ENCODE peak calls at places on chromosomes 2 and 18, in ten cellular contexts. One of them, this sample, is unnamed.

GRCh38 chr2:128362889-128363228 is 44.2 kb upstream of the HS6ST1 start:
- DNase-seq in AG08396: peak; percentile 87
- DNase-seq in stimulated activated naive B cell treated with anti-CD40 and anti-IgM and Interleukin-4, amounts not matched to agents 10 μg/mL and 1 μg/mL and 100 μg/mL, for 72 hours: no peak
- DNase-seq in stimulated activated CD4-positive, alpha-beta T cell treated with anti-CD3 and anti-CD28 coated beads, Interleukin-1b, Interleukin-23, amount 100 ng/mL, for 24 hours: no peak
- DNase-seq in CD8-positive, alpha-beta memory T cell: no peak
- DNase-seq in H9: peak; percentile 91
- DNase-seq in activated CD4-positive, alpha-beta T cell treated with anti-CD3 and anti-CD28 coated beads, Interleukin-2, amount 50 U/mL, for 24 hours: no peak
- DNase-seq in MG63: peak; percentile 69
- DNase-seq in activated T-cell treated with anti-CD3 and anti-CD28 coated beads, Interleukin-2, amount 50 U/mL, for 72 hours: no peak
- DNase-seq in endodermal cell: peak; percentile 94
- DNase-seq in this sample: peak; percentile 70

GRCh38 chr2:149743842-149744468 is 156.4 kb upstream of the MMADHC start:
- DNase-seq in AG08396: peak; percentile 68
- DNase-seq in stimulated activated naive B cell treated with anti-CD40 and anti-IgM and Interleukin-4, amounts not matched to agents 10 μg/mL and 1 μg/mL and 100 μg/mL, for 72 hours: no peak
- DNase-seq in stimulated activated CD4-positive, alpha-beta T cell treated with anti-CD3 and anti-CD28 coated beads, Interleukin-1b, Interleukin-23, amount 100 ng/mL, for 24 hours: no peak
- DNase-seq in CD8-positive, alpha-beta memory T cell: no peak
- DNase-seq in H9: no peak
- DNase-seq in activated CD4-positive, alpha-beta T cell treated with anti-CD3 and anti-CD28 coated beads, Interleukin-2, amount 50 U/mL, for 24 hours: no peak
- DNase-seq in MG63: no peak
- DNase-seq in activated T-cell treated with anti-CD3 and anti-CD28 coated beads, Interleukin-2, amount 50 U/mL, for 72 hours: no peak
- DNase-seq in endodermal cell: no peak
- DNase-seq in this sample: no peak

GRCh38 chr2:26550276-26551015 is 72.5 kb upstream of the OTOF start:
- DNase-seq in AG08396: no peak
- DNase-seq in stimulated activated naive B cell treated with anti-CD40 and anti-IgM and Interleukin-4, amounts not matched to agents 10 μg/mL and 1 μg/mL and 100 μg/mL, for 72 hours: no peak
- DNase-seq in stimulated activated CD4-positive, alpha-beta T cell treated with anti-CD3 and anti-CD28 coated beads, Interleukin-1b, Interleukin-23, amount 100 ng/mL, for 24 hours: no peak
- DNase-seq in CD8-positive, alpha-beta memory T cell: no peak
- DNase-seq in H9: no peak
- DNase-seq in activated CD4-positive, alpha-beta T cell treated with anti-CD3 and anti-CD28 coated beads, Interleukin-2, amount 50 U/mL, for 24 hours: no peak
- DNase-seq in MG63: no peak
- DNase-seq in activated T-cell treated with anti-CD3 and anti-CD28 coated beads, Interleukin-2, amount 50 U/mL, for 72 hours: no peak
- DNase-seq in endodermal cell: peak; percentile 35
- DNase-seq in this sample: no peak

GRCh38 chr2:62197609-62198236 is 1.8 kb downstream of the B3GNT2 start:
- DNase-seq in AG08396: peak; percentile 50
- DNase-seq in stimulated activated naive B cell treated with anti-CD40 and anti-IgM and Interleukin-4, amounts not matched to agents 10 μg/mL and 1 μg/mL and 100 μg/mL, for 72 hours: no peak
- DNase-seq in stimulated activated CD4-positive, alpha-beta T cell treated with anti-CD3 and anti-CD28 coated beads, Interleukin-1b, Interleukin-23, amount 100 ng/mL, for 24 hours: no peak
- DNase-seq in CD8-positive, alpha-beta memory T cell: no peak
- DNase-seq in H9: no peak
- DNase-seq in activated CD4-positive, alpha-beta T cell treated with anti-CD3 and anti-CD28 coated beads, Interleukin-2, amount 50 U/mL, for 24 hours: no peak
- DNase-seq in MG63: peak; percentile 27
- DNase-seq in activated T-cell treated with anti-CD3 and anti-CD28 coated beads, Interleukin-2, amount 50 U/mL, for 72 hours: peak; percentile 46
- DNase-seq in endodermal cell: peak; percentile 81
- DNase-seq in this sample: no peak

GRCh38 chr18:79742076-79742475 is 55.7 kb upstream of the KCNG2 start:
- DNase-seq in AG08396: no peak
- DNase-seq in stimulated activated naive B cell treated with anti-CD40 and anti-IgM and Interleukin-4, amounts not matched to agents 10 μg/mL and 1 μg/mL and 100 μg/mL, for 72 hours: no peak
- DNase-seq in stimulated activated CD4-positive, alpha-beta T cell treated with anti-CD3 and anti-CD28 coated beads, Interleukin-1b, Interleukin-23, amount 100 ng/mL, for 24 hours: no peak
- DNase-seq in CD8-positive, alpha-beta memory T cell: no peak
- DNase-seq in H9: no peak
- DNase-seq in activated CD4-positive, alpha-beta T cell treated with anti-CD3 and anti-CD28 coated beads, Interleukin-2, amount 50 U/mL, for 24 hours: no peak
- DNase-seq in MG63: no peak
- DNase-seq in activated T-cell treated with anti-CD3 and anti-CD28 coated beads, Interleukin-2, amount 50 U/mL, for 72 hours: no peak
- DNase-seq in endodermal cell: no peak
- DNase-seq in this sample: no peak

GRCh38 chr2:162058973-162059668 is 14.9 kb downstream of the DPP4 start:
- DNase-seq in AG08396: no peak
- DNase-seq in stimulated activated naive B cell treated with anti-CD40 and anti-IgM and Interleukin-4, amounts not matched to agents 10 μg/mL and 1 μg/mL and 100 μg/mL, for 72 hours: no peak
- DNase-seq in stimulated activated CD4-positive, alpha-beta T cell treated with anti-CD3 and anti-CD28 coated beads, Interleukin-1b, Interleukin-23, amount 100 ng/mL, for 24 hours: no peak
- DNase-seq in CD8-positive, alpha-beta memory T cell: no peak
- DNase-seq in H9: no peak
- DNase-seq in activated CD4-positive, alpha-beta T cell treated with anti-CD3 and anti-CD28 coated beads, Interleukin-2, amount 50 U/mL, for 24 hours: no peak
- DNase-seq in MG63: no peak
- DNase-seq in activated T-cell treated with anti-CD3 and anti-CD28 coated beads, Interleukin-2, amount 50 U/mL, for 72 hours: peak; percentile 35
- DNase-seq in endodermal cell: no peak
- DNase-seq in this sample: no peak

GRCh38 chr18:47175283-47175894 is 775 bp downstream of the IER3IP1 start:
- DNase-seq in AG08396: peak; percentile 12
- DNase-seq in stimulated activated naive B cell treated with anti-CD40 and anti-IgM and Interleukin-4, amounts not matched to agents 10 μg/mL and 1 μg/mL and 100 μg/mL, for 72 hours: no peak
- DNase-seq in stimulated activated CD4-positive, alpha-beta T cell treated with anti-CD3 and anti-CD28 coated beads, Interleukin-1b, Interleukin-23, amount 100 ng/mL, for 24 hours: no peak
- DNase-seq in CD8-positive, alpha-beta memory T cell: no peak
- DNase-seq in H9: no peak
- DNase-seq in activated CD4-positive, alpha-beta T cell treated with anti-CD3 and anti-CD28 coated beads, Interleukin-2, amount 50 U/mL, for 24 hours: no peak
- DNase-seq in MG63: peak; percentile 21
- DNase-seq in activated T-cell treated with anti-CD3 and anti-CD28 coated beads, Interleukin-2, amount 50 U/mL, for 72 hours: no peak
- DNase-seq in endodermal cell: no peak
- DNase-seq in this sample: no peak

GRCh38 chr2:149894760-149895159 is 307.2 kb upstream of the MMADHC start:
- DNase-seq in AG08396: no peak
- DNase-seq in stimulated activated naive B cell treated with anti-CD40 and anti-IgM and Interleukin-4, amounts not matched to agents 10 μg/mL and 1 μg/mL and 100 μg/mL, for 72 hours: no peak
- DNase-seq in stimulated activated CD4-positive, alpha-beta T cell treated with anti-CD3 and anti-CD28 coated beads, Interleukin-1b, Interleukin-23, amount 100 ng/mL, for 24 hours: no peak
- DNase-seq in CD8-positive, alpha-beta memory T cell: no peak
- DNase-seq in H9: no peak
- DNase-seq in activated CD4-positive, alpha-beta T cell treated with anti-CD3 and anti-CD28 coated beads, Interleukin-2, amount 50 U/mL, for 24 hours: no peak
- DNase-seq in MG63: no peak
- DNase-seq in activated T-cell treated with anti-CD3 and anti-CD28 coated beads, Interleukin-2, amount 50 U/mL, for 72 hours: no peak
- DNase-seq in endodermal cell: no peak
- DNase-seq in this sample: no peak

GRCh38 chr18:63987743-63988142 is 17.9 kb downstream of the SERPINB8 start:
- DNase-seq in AG08396: no peak
- DNase-seq in stimulated activated naive B cell treated with anti-CD40 and anti-IgM and Interleukin-4, amounts not matched to agents 10 μg/mL and 1 μg/mL and 100 μg/mL, for 72 hours: no peak
- DNase-seq in stimulated activated CD4-positive, alpha-beta T cell treated with anti-CD3 and anti-CD28 coated beads, Interleukin-1b, Interleukin-23, amount 100 ng/mL, for 24 hours: no peak
- DNase-seq in CD8-positive, alpha-beta memory T cell: no peak
- DNase-seq in H9: no peak
- DNase-seq in activated CD4-positive, alpha-beta T cell treated with anti-CD3 and anti-CD28 coated beads, Interleukin-2, amount 50 U/mL, for 24 hours: no peak
- DNase-seq in MG63: no peak
- DNase-seq in activated T-cell treated with anti-CD3 and anti-CD28 coated beads, Interleukin-2, amount 50 U/mL, for 72 hours: no peak
- DNase-seq in endodermal cell: no peak
- DNase-seq in this sample: no peak

GRCh38 chr2:128693630-128694029 is 375.0 kb upstream of the HS6ST1 start:
- DNase-seq in AG08396: no peak
- DNase-seq in stimulated activated naive B cell treated with anti-CD40 and anti-IgM and Interleukin-4, amounts not matched to agents 10 μg/mL and 1 μg/mL and 100 μg/mL, for 72 hours: no peak
- DNase-seq in stimulated activated CD4-positive, alpha-beta T cell treated with anti-CD3 and anti-CD28 coated beads, Interleukin-1b, Interleukin-23, amount 100 ng/mL, for 24 hours: no peak
- DNase-seq in CD8-positive, alpha-beta memory T cell: no peak
- DNase-seq in H9: no peak
- DNase-seq in activated CD4-positive, alpha-beta T cell treated with anti-CD3 and anti-CD28 coated beads, Interleukin-2, amount 50 U/mL, for 24 hours: no peak
- DNase-seq in MG63: no peak
- DNase-seq in activated T-cell treated with anti-CD3 and anti-CD28 coated beads, Interleukin-2, amount 50 U/mL, for 72 hours: no peak
- DNase-seq in endodermal cell: no peak
- DNase-seq in this sample: no peak

GRCh38 chr2:60230037-60230436 is 323.4 kb downstream of the BCL11A start:
- DNase-seq in AG08396: no peak
- DNase-seq in stimulated activated naive B cell treated with anti-CD40 and anti-IgM and Interleukin-4, amounts not matched to agents 10 μg/mL and 1 μg/mL and 100 μg/mL, for 72 hours: no peak
- DNase-seq in stimulated activated CD4-positive, alpha-beta T cell treated with anti-CD3 and anti-CD28 coated beads, Interleukin-1b, Interleukin-23, amount 100 ng/mL, for 24 hours: no peak
- DNase-seq in CD8-positive, alpha-beta memory T cell: no peak
- DNase-seq in H9: no peak
- DNase-seq in activated CD4-positive, alpha-beta T cell treated with anti-CD3 and anti-CD28 coated beads, Interleukin-2, amount 50 U/mL, for 24 hours: no peak
- DNase-seq in MG63: no peak
- DNase-seq in activated T-cell treated with anti-CD3 and anti-CD28 coated beads, Interleukin-2, amount 50 U/mL, for 72 hours: no peak
- DNase-seq in endodermal cell: no peak
- DNase-seq in this sample: no peak

GRCh38 chr2:218997730-218998129 is 4.5 kb upstream of the CRYBA2 start:
- DNase-seq in AG08396: no peak
- DNase-seq in stimulated activated naive B cell treated with anti-CD40 and anti-IgM and Interleukin-4, amounts not matched to agents 10 μg/mL and 1 μg/mL and 100 μg/mL, for 72 hours: no peak
- DNase-seq in stimulated activated CD4-positive, alpha-beta T cell treated with anti-CD3 and anti-CD28 coated beads, Interleukin-1b, Interleukin-23, amount 100 ng/mL, for 24 hours: no peak
- DNase-seq in CD8-positive, alpha-beta memory T cell: no peak
- DNase-seq in H9: no peak
- DNase-seq in activated CD4-positive, alpha-beta T cell treated with anti-CD3 and anti-CD28 coated beads, Interleukin-2, amount 50 U/mL, for 24 hours: no peak
- DNase-seq in MG63: no peak
- DNase-seq in activated T-cell treated with anti-CD3 and anti-CD28 coated beads, Interleukin-2, amount 50 U/mL, for 72 hours: no peak
- DNase-seq in endodermal cell: no peak
- DNase-seq in this sample: no peak

GRCh38 chr2:84931384-84931821 is 25.9 kb downstream of the TMSB10 start:
- DNase-seq in AG08396: no peak
- DNase-seq in stimulated activated naive B cell treated with anti-CD40 and anti-IgM and Interleukin-4, amounts not matched to agents 10 μg/mL and 1 μg/mL and 100 μg/mL, for 72 hours: no peak
- DNase-seq in stimulated activated CD4-positive, alpha-beta T cell treated with anti-CD3 and anti-CD28 coated beads, Interleukin-1b, Interleukin-23, amount 100 ng/mL, for 24 hours: no peak
- DNase-seq in CD8-positive, alpha-beta memory T cell: no peak
- DNase-seq in H9: no peak
- DNase-seq in activated CD4-positive, alpha-beta T cell treated with anti-CD3 and anti-CD28 coated beads, Interleukin-2, amount 50 U/mL, for 24 hours: no peak
- DNase-seq in MG63: no peak
- DNase-seq in activated T-cell treated with anti-CD3 and anti-CD28 coated beads, Interleukin-2, amount 50 U/mL, for 72 hours: no peak
- DNase-seq in endodermal cell: no peak
- DNase-seq in this sample: no peak

GRCh38 chr18:57436193-57436964 is 1.2 kb downstream of the ONECUT2 start:
- DNase-seq in AG08396: no peak
- DNase-seq in stimulated activated naive B cell treated with anti-CD40 and anti-IgM and Interleukin-4, amounts not matched to agents 10 μg/mL and 1 μg/mL and 100 μg/mL, for 72 hours: no peak
- DNase-seq in stimulated activated CD4-positive, alpha-beta T cell treated with anti-CD3 and anti-CD28 coated beads, Interleukin-1b, Interleukin-23, amount 100 ng/mL, for 24 hours: no peak
- DNase-seq in CD8-positive, alpha-beta memory T cell: no peak
- DNase-seq in H9: no peak
- DNase-seq in activated CD4-positive, alpha-beta T cell treated with anti-CD3 and anti-CD28 coated beads, Interleukin-2, amount 50 U/mL, for 24 hours: no peak
- DNase-seq in MG63: no peak
- DNase-seq in activated T-cell treated with anti-CD3 and anti-CD28 coated beads, Interleukin-2, amount 50 U/mL, for 72 hours: no peak
- DNase-seq in endodermal cell: peak; percentile 70
- DNase-seq in this sample: peak; percentile 61

GRCh38 chr18:9364242-9364641 is 29.7 kb downstream of the TWSG1 start:
- DNase-seq in AG08396: no peak
- DNase-seq in stimulated activated naive B cell treated with anti-CD40 and anti-IgM and Interleukin-4, amounts not matched to agents 10 μg/mL and 1 μg/mL and 100 μg/mL, for 72 hours: no peak
- DNase-seq in stimulated activated CD4-positive, alpha-beta T cell treated with anti-CD3 and anti-CD28 coated beads, Interleukin-1b, Interleukin-23, amount 100 ng/mL, for 24 hours: no peak
- DNase-seq in CD8-positive, alpha-beta memory T cell: no peak
- DNase-seq in H9: no peak
- DNase-seq in activated CD4-positive, alpha-beta T cell treated with anti-CD3 and anti-CD28 coated beads, Interleukin-2, amount 50 U/mL, for 24 hours: no peak
- DNase-seq in MG63: no peak
- DNase-seq in activated T-cell treated with anti-CD3 and anti-CD28 coated beads, Interleukin-2, amount 50 U/mL, for 72 hours: no peak
- DNase-seq in endodermal cell: no peak
- DNase-seq in this sample: no peak

GRCh38 chr18:12838178-12838634 is 45.8 kb downstream of the PTPN2 start:
- DNase-seq in AG08396: peak; percentile 75
- DNase-seq in stimulated activated naive B cell treated with anti-CD40 and anti-IgM and Interleukin-4, amounts not matched to agents 10 μg/mL and 1 μg/mL and 100 μg/mL, for 72 hours: no peak
- DNase-seq in stimulated activated CD4-positive, alpha-beta T cell treated with anti-CD3 and anti-CD28 coated beads, Interleukin-1b, Interleukin-23, amount 100 ng/mL, for 24 hours: no peak
- DNase-seq in CD8-positive, alpha-beta memory T cell: no peak
- DNase-seq in H9: no peak
- DNase-seq in activated CD4-positive, alpha-beta T cell treated with anti-CD3 and anti-CD28 coated beads, Interleukin-2, amount 50 U/mL, for 24 hours: no peak
- DNase-seq in MG63: peak; percentile 71
- DNase-seq in activated T-cell treated with anti-CD3 and anti-CD28 coated beads, Interleukin-2, amount 50 U/mL, for 72 hours: peak; percentile 21
- DNase-seq in endodermal cell: peak; percentile 51
- DNase-seq in this sample: no peak

GRCh38 chr2:206728277-206729199 is 10.3 kb upstream of the DYTN start:
- DNase-seq in AG08396: no peak
- DNase-seq in stimulated activated naive B cell treated with anti-CD40 and anti-IgM and Interleukin-4, amounts not matched to agents 10 μg/mL and 1 μg/mL and 100 μg/mL, for 72 hours: no peak
- DNase-seq in stimulated activated CD4-positive, alpha-beta T cell treated with anti-CD3 and anti-CD28 coated beads, Interleukin-1b, Interleukin-23, amount 100 ng/mL, for 24 hours: no peak
- DNase-seq in CD8-positive, alpha-beta memory T cell: no peak
- DNase-seq in H9: no peak
- DNase-seq in activated CD4-positive, alpha-beta T cell treated with anti-CD3 and anti-CD28 coated beads, Interleukin-2, amount 50 U/mL, for 24 hours: no peak
- DNase-seq in MG63: no peak
- DNase-seq in activated T-cell treated with anti-CD3 and anti-CD28 coated beads, Interleukin-2, amount 50 U/mL, for 72 hours: no peak
- DNase-seq in endodermal cell: no peak
- DNase-seq in this sample: no peak

GRCh38 chr18:66971951-66972350 is 368.1 kb upstream of the CDH19 start:
- DNase-seq in AG08396: no peak
- DNase-seq in stimulated activated naive B cell treated with anti-CD40 and anti-IgM and Interleukin-4, amounts not matched to agents 10 μg/mL and 1 μg/mL and 100 μg/mL, for 72 hours: no peak
- DNase-seq in stimulated activated CD4-positive, alpha-beta T cell treated with anti-CD3 and anti-CD28 coated beads, Interleukin-1b, Interleukin-23, amount 100 ng/mL, for 24 hours: no peak
- DNase-seq in CD8-positive, alpha-beta memory T cell: no peak
- DNase-seq in H9: no peak
- DNase-seq in activated CD4-positive, alpha-beta T cell treated with anti-CD3 and anti-CD28 coated beads, Interleukin-2, amount 50 U/mL, for 24 hours: no peak
- DNase-seq in MG63: no peak
- DNase-seq in activated T-cell treated with anti-CD3 and anti-CD28 coated beads, Interleukin-2, amount 50 U/mL, for 72 hours: no peak
- DNase-seq in endodermal cell: no peak
- DNase-seq in this sample: no peak

GRCh38 chr2:145551661-145552060 is 1031.7 kb upstream of the ZEB2 start:
- DNase-seq in AG08396: no peak
- DNase-seq in stimulated activated naive B cell treated with anti-CD40 and anti-IgM and Interleukin-4, amounts not matched to agents 10 μg/mL and 1 μg/mL and 100 μg/mL, for 72 hours: no peak
- DNase-seq in stimulated activated CD4-positive, alpha-beta T cell treated with anti-CD3 and anti-CD28 coated beads, Interleukin-1b, Interleukin-23, amount 100 ng/mL, for 24 hours: no peak
- DNase-seq in CD8-positive, alpha-beta memory T cell: no peak
- DNase-seq in H9: no peak
- DNase-seq in activated CD4-positive, alpha-beta T cell treated with anti-CD3 and anti-CD28 coated beads, Interleukin-2, amount 50 U/mL, for 24 hours: no peak
- DNase-seq in MG63: no peak
- DNase-seq in activated T-cell treated with anti-CD3 and anti-CD28 coated beads, Interleukin-2, amount 50 U/mL, for 72 hours: no peak
- DNase-seq in endodermal cell: no peak
- DNase-seq in this sample: no peak

GRCh38 chr18:45749918-45750689 is 26.1 kb downstream of the SLC14A1 start:
- DNase-seq in AG08396: no peak
- DNase-seq in stimulated activated naive B cell treated with anti-CD40 and anti-IgM and Interleukin-4, amounts not matched to agents 10 μg/mL and 1 μg/mL and 100 μg/mL, for 72 hours: no peak
- DNase-seq in stimulated activated CD4-positive, alpha-beta T cell treated with anti-CD3 and anti-CD28 coated beads, Interleukin-1b, Interleukin-23, amount 100 ng/mL, for 24 hours: no peak
- DNase-seq in CD8-positive, alpha-beta memory T cell: no peak
- DNase-seq in H9: no peak
- DNase-seq in activated CD4-positive, alpha-beta T cell treated with anti-CD3 and anti-CD28 coated beads, Interleukin-2, amount 50 U/mL, for 24 hours: no peak
- DNase-seq in MG63: no peak
- DNase-seq in activated T-cell treated with anti-CD3 and anti-CD28 coated beads, Interleukin-2, amount 50 U/mL, for 72 hours: no peak
- DNase-seq in endodermal cell: no peak
- DNase-seq in this sample: no peak

GRCh38 chr2:66439291-66440010 is 4.5 kb downstream of the MEIS1 start:
- DNase-seq in AG08396: no peak
- DNase-seq in stimulated activated naive B cell treated with anti-CD40 and anti-IgM and Interleukin-4, amounts not matched to agents 10 μg/mL and 1 μg/mL and 100 μg/mL, for 72 hours: no peak
- DNase-seq in stimulated activated CD4-positive, alpha-beta T cell treated with anti-CD3 and anti-CD28 coated beads, Interleukin-1b, Interleukin-23, amount 100 ng/mL, for 24 hours: no peak
- DNase-seq in CD8-positive, alpha-beta memory T cell: no peak
- DNase-seq in H9: peak; percentile 56
- DNase-seq in activated CD4-positive, alpha-beta T cell treated with anti-CD3 and anti-CD28 coated beads, Interleukin-2, amount 50 U/mL, for 24 hours: no peak
- DNase-seq in MG63: peak; percentile 48
- DNase-seq in activated T-cell treated with anti-CD3 and anti-CD28 coated beads, Interleukin-2, amount 50 U/mL, for 72 hours: no peak
- DNase-seq in endodermal cell: peak; percentile 75
- DNase-seq in this sample: peak; percentile 65

GRCh38 chr2:19369341-19369955 is 11.0 kb upstream of the OSR1 start:
- DNase-seq in AG08396: no peak
- DNase-seq in stimulated activated naive B cell treated with anti-CD40 and anti-IgM and Interleukin-4, amounts not matched to agents 10 μg/mL and 1 μg/mL and 100 μg/mL, for 72 hours: no peak
- DNase-seq in stimulated activated CD4-positive, alpha-beta T cell treated with anti-CD3 and anti-CD28 coated beads, Interleukin-1b, Interleukin-23, amount 100 ng/mL, for 24 hours: no peak
- DNase-seq in CD8-positive, alpha-beta memory T cell: no peak
- DNase-seq in H9: peak; percentile 36
- DNase-seq in activated CD4-positive, alpha-beta T cell treated with anti-CD3 and anti-CD28 coated beads, Interleukin-2, amount 50 U/mL, for 24 hours: no peak
- DNase-seq in MG63: peak; percentile 23
- DNase-seq in activated T-cell treated with anti-CD3 and anti-CD28 coated beads, Interleukin-2, amount 50 U/mL, for 72 hours: no peak
- DNase-seq in endodermal cell: peak; percentile 65
- DNase-seq in this sample: no peak

This sample was measured in H1.